ENCODE peak calls at places on chromosomes 7 and 10, in eight cellular contexts. F is A549, Z is upper lobe of right lung, J is AG10803, Q is fibroblast of the aortic adventitia, G is astrocyte of the cerebellum, I is transverse colon, Y is AG04450. S is an unnamed sample.

GRCh38 chr10:69124558-69125121 is 662 bp downstream of the VPS26A start:
- DNase-seq in F (peak; percentile 51), Z (peak; percentile 68), J (peak; percentile 61), Q (peak; percentile 62), G (peak; percentile 9), I (peak; percentile 72), Y (peak; percentile 11), S (peak; percentile 67)

GRCh38 chr7:30430300-30430699 is 48.3 kb downstream of the NOD1 start:
- DNase-seq in F (peak; percentile 64), Z (no peak), J (no peak), Q (no peak), G (no peak), I (peak; percentile 82), Y (no peak), S (peak; percentile 16)

GRCh38 chr10:119817991-119818888 is 54.4 kb downstream of the MCMBP start:
- DNase-seq in F (no peak), Z (peak; percentile 74), J (peak; percentile 49), Q (peak; percentile 50), G (no peak), I (peak; percentile 29), Y (peak; percentile 13), S (peak; percentile 52)

GRCh38 chr7:234712-235553 is 42.6 kb downstream of the FAM20C start:
- DNase-seq in F (peak; percentile 88), Z (peak; percentile 87), J (peak; percentile 70), Q (peak; percentile 49), G (no peak), I (peak; percentile 37), Y (peak; percentile 65), S (no peak)

GRCh38 chr10:121653608-121654007 is 55.4 kb upstream of the FGFR2 start:
- DNase-seq in F (no peak), Z (peak; percentile 40), J (no peak), Q (no peak), G (no peak), I (no peak), Y (no peak), S (no peak)

GRCh38 chr7:157831901-157832810 is 495.4 kb downstream of the DNAJB6 start:
- DNase-seq in F (no peak), Z (no peak), J (no peak), Q (no peak), G (no peak), I (no peak), Y (no peak), S (no peak)

GRCh38 chr10:97399843-97400545 is 1.1 kb downstream of the RRP12 start:
- DNase-seq in F (peak; percentile 75), Z (no peak), J (peak; percentile 49), Q (peak; percentile 61), G (no peak), I (peak; percentile 60), Y (peak; percentile 32), S (peak; percentile 81)

GRCh38 chr10:9103301-9103700 is 1048.8 kb downstream of the GATA3 start:
- DNase-seq in F (no peak), Z (no peak), J (no peak), Q (no peak), G (no peak), I (no peak), Y (no peak), S (no peak)

GRCh38 chr7:99827040-99827778 is 604 bp upstream of the CYP3A43 start:
- DNase-seq in F (no peak), Z (no peak), J (no peak), Q (no peak), G (no peak), I (no peak), Y (no peak), S (no peak)

GRCh38 chr7:96224682-96225081 is 97.2 kb downstream of the SLC25A13 start:
- DNase-seq in F (peak; percentile 14), Z (no peak), J (no peak), Q (no peak), G (no peak), I (no peak), Y (no peak), S (peak; percentile 26)

GRCh38 chr10:110783509-110784103 is 88.1 kb upstream of the PDCD4 start:
- DNase-seq in F (no peak), Z (no peak), J (peak; percentile 12), Q (peak; percentile 23), G (no peak), I (no peak), Y (no peak), S (peak; percentile 51)

GRCh38 chr7:87155788-87156187 is 3.5 kb downstream of the DMTF1 start:
- DNase-seq in F (no peak), Z (no peak), J (no peak), Q (no peak), G (no peak), I (no peak), Y (no peak), S (no peak)
- H3K4me3 ChIP-seq in F (no peak overlapping the region), Z (peak overlapping the region; percentile 77), J (no peak overlapping the region), Q (peak overlapping the region; percentile 9), G (no peak overlapping the region), I (no peak overlapping the region), Y (peak overlapping the region; percentile 23), S (peak overlapping the region; percentile 8)

DNA sequence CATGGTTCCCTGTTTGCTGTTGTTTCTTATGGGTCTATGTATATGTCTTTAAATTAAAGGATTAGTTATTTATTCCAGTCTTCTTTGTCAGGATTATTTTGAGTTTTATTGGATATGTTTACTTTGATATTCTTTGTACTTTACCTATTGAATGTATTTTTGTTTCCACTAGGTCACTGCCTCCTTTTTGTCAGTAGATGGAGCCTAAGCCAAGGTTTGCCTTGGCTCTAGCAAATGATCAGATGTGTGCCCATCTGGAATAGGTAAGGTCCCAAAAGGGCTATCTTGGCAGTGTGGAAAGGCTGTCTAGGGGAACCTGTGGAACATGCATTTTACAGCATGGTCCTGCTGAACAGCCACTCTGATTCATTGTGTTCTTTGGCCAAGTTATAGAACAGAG is 337.3 kb upstream of the GHITM start:
- DNase-seq in F (no peak), Z (no peak), J (no peak), Q (no peak), G (no peak), I (no peak), Y (no peak), S (no peak)
- TF ChIP-seq CTCF in F (no peak), Z (no peak), J (no peak), Q (no peak), G (no peak), I (no peak), Y (no peak), S (no peak)

DNA sequence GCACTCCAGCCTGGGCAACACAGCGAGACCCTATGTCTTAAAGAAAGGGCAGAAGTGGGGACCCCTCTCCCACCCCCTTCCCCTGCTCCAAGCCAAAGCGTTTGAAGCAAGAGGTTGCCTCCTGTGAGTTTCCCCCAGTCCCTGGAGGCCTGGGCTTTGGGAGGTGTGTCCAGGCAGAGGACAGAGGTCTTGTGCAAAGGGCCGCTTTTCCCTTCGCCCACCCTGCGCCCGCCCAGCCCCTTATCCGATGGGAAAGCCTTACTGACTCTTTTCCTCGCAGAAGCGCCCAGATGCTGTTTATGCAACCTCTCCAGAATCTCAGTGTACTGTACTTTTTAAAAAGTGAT is 50.6 kb upstream of the GTF2I start:
- DNase-seq in F (no peak), Z (no peak), J (no peak), Q (no peak), G (no peak), I (no peak), Y (no peak), S (no peak)
- H3K4me3 ChIP-seq in F (peak overlapping the region; percentile 27), Z (peak overlapping the region; percentile 56), J (peak overlapping the region; percentile 48), Q (peak overlapping the region; percentile 41), G (no peak overlapping the region), I (peak overlapping the region; percentile 36), Y (peak overlapping the region; percentile 25), S (peak overlapping the region; percentile 28)

GRCh38 chr7:111308691-111309090 is 217.8 kb downstream of the LRRN3 start:
- DNase-seq in F (no peak), Z (no peak), J (no peak), Q (no peak), G (no peak), I (no peak), Y (no peak), S (no peak)

GRCh38 chr7:111312966-111313365 is 222.0 kb downstream of the LRRN3 start:
- DNase-seq in F (peak; percentile 27), Z (no peak), J (peak; percentile 18), Q (peak; percentile 14), G (no peak), I (no peak), Y (no peak), S (peak; percentile 14)
- TF ChIP-seq CTCF in F (no peak), Z (no peak), J (peak; percentile 24), Q (no peak), G (no peak), I (no peak), Y (no peak), S (no peak)

DNA sequence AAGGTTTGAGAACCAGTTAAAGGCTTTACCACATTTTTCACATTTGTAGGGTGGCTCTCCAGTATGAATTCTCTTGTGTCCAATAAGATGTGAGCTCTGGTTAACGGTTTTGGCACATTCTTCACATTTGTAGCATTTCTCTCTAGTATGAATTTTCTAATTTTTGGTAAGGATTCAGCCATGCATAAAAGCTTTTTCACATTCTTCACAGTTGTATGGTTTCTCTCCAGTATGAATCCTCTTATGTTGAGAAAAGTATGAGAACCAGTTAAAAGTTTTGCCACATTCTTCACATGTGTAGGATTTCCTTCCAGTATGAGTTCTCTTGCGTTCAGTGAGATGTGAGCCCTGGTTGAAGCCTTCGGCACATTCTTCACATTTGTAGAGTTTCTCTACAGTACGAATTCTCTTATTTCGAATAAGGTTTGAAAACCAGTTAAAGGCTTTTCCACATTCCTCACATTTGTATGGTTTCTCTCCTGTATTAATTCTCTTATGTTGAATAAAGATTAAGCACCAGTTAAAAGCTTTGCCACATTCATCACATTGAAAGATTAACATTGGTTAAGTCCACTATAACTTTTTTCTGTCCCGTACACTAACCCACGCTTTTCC is 33.2 kb upstream of the ZNF479 start:
- DNase-seq in F (no peak), Z (no peak), J (no peak), Q (no peak), G (no peak), I (no peak), Y (no peak), S (no peak)
- H3K4me3 ChIP-seq in F (no peak overlapping the region), Z (no peak overlapping the region), J (no peak overlapping the region), Q (no peak overlapping the region), G (no peak overlapping the region), I (no peak overlapping the region), Y (no peak overlapping the region), S (no peak overlapping the region)

GRCh38 chr7:101245147-101245668 is 327 bp upstream of the FIS1 start:
- DNase-seq in F (no peak), Z (peak; percentile 63), J (no peak), Q (no peak), G (no peak), I (no peak), Y (no peak), S (no peak)

GRCh38 chr7:101251871-101252659 is 7.2 kb upstream of the FIS1 start:
- DNase-seq in F (peak; percentile 99), Z (peak; percentile 99), J (peak; percentile 98), Q (peak; percentile 98), G (peak; percentile 96), I (peak; percentile 99), Y (peak; percentile 94), S (peak; percentile 99)

GRCh38 chr7:101244385-101245146 is at the start of gene FIS1:
- DNase-seq in F (peak; percentile 93), Z (peak; percentile 98), J (peak; percentile 84), Q (peak; percentile 87), G (peak; percentile 66), I (peak; percentile 95), Y (peak; percentile 52), S (peak; percentile 89)

GRCh38 chr7:101250324-101250723 is 5.4 kb upstream of the FIS1 start:
- DNase-seq in F (no peak), Z (no peak), J (no peak), Q (no peak), G (no peak), I (no peak), Y (no peak), S (no peak)

GRCh38 chr7:101248276-101248675 is 3.4 kb upstream of the FIS1 start:
- DNase-seq in F (peak; percentile 25), Z (no peak), J (no peak), Q (no peak), G (no peak), I (no peak), Y (no peak), S (no peak)
- TF ChIP-seq CTCF in F (no peak), Z (no peak), J (no peak), Q (no peak), G (no peak), I (no peak), Y (no peak), S (no peak)